ENCODE peak calls at places on chromosomes 2 and 18, in six cellular contexts. D, V, P, N, S and Z are unnamed samples.
A peak's percentile ranks its signal among the peaks of the same experiment; 100 is the strongest.

GRCh38 chr2:235537587-235537986 is 43.7 kb downstream of the AGAP1 start:
- DNase-seq in N (no peak), V (no peak), D (no peak), P (no peak), S (no peak), Z (no peak)

GRCh38 chr18:3401669-3402620 is 48.0 kb upstream of the TGIF1 start:
- DNase-seq in D (no peak), S (no peak), V (no peak), P (no peak), N (no peak), Z (no peak)

GRCh38 chr2:46800218-46800617 is 115.4 kb downstream of the MCFD2 start:
- DNase-seq in S (no peak), N (no peak), P (peak; percentile 62), D (no peak), V (no peak), Z (no peak)

GRCh38 chr2:69210386-69210785 is 176.6 kb downstream of the GFPT1 start:
- DNase-seq in V (no peak), N (no peak), S (no peak), P (no peak), D (no peak), Z (no peak)

GRCh38 chr2:35501076-35501475 is 854.5 kb upstream of the CRIM1 start:
- DNase-seq in N (no peak), P (no peak), V (no peak), D (no peak), S (no peak), Z (no peak)

GRCh38 chr18:9705183-9705864 is 2.8 kb upstream of the RAB31 start:
- DNase-seq in S (no peak), V (no peak), P (peak; percentile 76), D (no peak), N (no peak), Z (peak; percentile 92)

GRCh38 chr2:74498500-74499268 is 719 bp downstream of the LBX2 start:
- DNase-seq in S (peak; percentile 41), D (no peak), N (no peak), P (no peak), V (no peak), Z (peak; percentile 36)

GRCh38 chr2:232341061-232341738 is 37.4 kb upstream of the ALPP start:
- DNase-seq in P (no peak), S (no peak), D (no peak), N (no peak), V (no peak), Z (peak; percentile 48)

GRCh38 chr2:168699834-168700417 is 102.5 kb upstream of the NOSTRIN start:
- DNase-seq in V (no peak), D (peak; percentile 58), P (peak; percentile 87), N (peak; percentile 30), S (no peak), Z (peak; percentile 91)

GRCh38 chr2:109151519-109151918 is 22.5 kb downstream of the SH3RF3 start:
- DNase-seq in D (no peak), V (no peak), N (no peak), P (no peak), S (no peak), Z (no peak)

GRCh38 chr2:71895320-71896161 is 252.1 kb downstream of the CYP26B1 start:
- DNase-seq in V (no peak), D (no peak), P (no peak), N (no peak), S (no peak), Z (no peak)

GRCh38 chr18:32274307-32274706 is 84.5 kb downstream of the MEP1B start:
- DNase-seq in D (no peak), V (no peak), P (no peak), S (no peak), N (no peak), Z (no peak)

GRCh38 chr18:32349728-32350395 is 120.8 kb downstream of the GAREM1 start:
- DNase-seq in P (peak; percentile 97), S (peak; percentile 42), N (peak; percentile 83), D (peak; percentile 96), V (no peak), Z (peak; percentile 86)

GRCh38 chr18:54222922-54223567 is 1.4 kb downstream of the MBD2 start:
- DNase-seq in S (no peak), N (no peak), D (no peak), P (no peak), V (peak; percentile 29), Z (no peak)

GRCh38 chr2:164867779-164868397 is 26.3 kb upstream of the COBLL1 start:
- DNase-seq in D (no peak), N (no peak), V (no peak), P (no peak), S (no peak), Z (no peak)

GRCh38 chr2:146363731-146364130 is 1481.1 kb upstream of the ACVR2A start:
- DNase-seq in V (no peak), N (no peak), P (peak; percentile 38), S (no peak), D (no peak), Z (no peak)

GRCh38 chr2:9914384-9915065 is 37.0 kb upstream of the GRHL1 start:
- DNase-seq in P (peak; percentile 91), V (peak; percentile 52), N (no peak), D (peak; percentile 74), S (no peak), Z (peak; percentile 82)

GRCh38 chr18:33576999-33577687 is 876 bp upstream of the ASXL3 start:
- DNase-seq in N (no peak), D (no peak), P (no peak), V (no peak), S (no peak), Z (no peak)

GRCh38 chr2:113895301-113895700 is 5.4 kb downstream of the ACTR3 start:
- DNase-seq in D (no peak), V (no peak), N (no peak), S (no peak), P (no peak), Z (no peak)

GRCh38 chr2:421406-421805 is 133.5 kb upstream of the ALKAL2 start:
- DNase-seq in N (no peak), P (no peak), D (no peak), S (no peak), V (no peak), Z (no peak)